ENCODE peak calls at places on chromosomes 12 and 14, in four cellular contexts. C is body of pancreas, L is HAP-1, N is H7. A is an unnamed sample. For H3K36me3, the result is how much of the 10 kb centered on the place peaks cover.

GRCh38 chr12:101919447-101919846 is 42.1 kb downstream of the DRAM1 start:
- DNase-seq in C (no peak), L (no peak), N (no peak), A (no peak)

GRCh38 chr12:6745751-6746525 is 7.0 kb downstream of the MLF2 start:
- DNase-seq in C (no peak), L (no peak), N (no peak), A (no peak)

GRCh38 chr12:76303365-76303764 is 44.9 kb downstream of the BBS10 start:
- DNase-seq in C (no peak), L (no peak), N (no peak), A (no peak)

GRCh38 chr14:21205026-21205677 is 49.3 kb upstream of the OR5AU1 start:
- DNase-seq in C (no peak), L (no peak), N (no peak), A (no peak)

GRCh38 chr12:49777341-49777740 is 36.0 kb downstream of the TMBIM6 start:
- DNase-seq in C (no peak), L (no peak), N (no peak), A (no peak)

GRCh38 chr12:132275110-132275531 is 54.3 kb downstream of the GALNT9 start:
- DNase-seq in C (no peak), L (peak), N (peak), A (no peak)

GRCh38 chr12:42953021-42953420 is 363.5 kb upstream of the PRICKLE1 start:
- DNase-seq in C (no peak), L (no peak), N (no peak), A (no peak)

GRCh38 chr12:105936496-105936895 is 202.3 kb downstream of the NUAK1 start:
- DNase-seq in C (no peak), L (no peak), N (no peak), A (no peak)

GRCh38 chr14:58133739-58134138 is 18.3 kb downstream of the ARMH4 start:
- DNase-seq in C (no peak), L (no peak), N (no peak), A (no peak)

GRCh38 chr12:70576341-70577282 is 60.6 kb downstream of the PTPRB start:
- DNase-seq in C (no peak), L (peak), N (peak), A (peak)

GRCh38 chr12:49295087-49296001 is at the start of gene PRPH:
- DNase-seq in C (no peak), L (peak), N (peak), A (no peak)

GRCh38 chr12:59973515-59973914 is 377.7 kb downstream of the SLC16A7 start:
- DNase-seq in C (no peak), L (no peak), N (no peak), A (peak)

GRCh38 chr12:69639400-69640016 is 28.8 kb upstream of the LRRC10 start:
- DNase-seq in C (peak), L (peak), N (peak), A (peak)

GRCh38 chr14:96394047-96394815 is 2.3 kb downstream of the AK7 start:
- DNase-seq in C (no peak), L (no peak), N (no peak), A (no peak)

GRCh38 chr14:68247867-68248266 is 428.3 kb downstream of the RAD51B start:
- DNase-seq in C (no peak), L (no peak), N (no peak), A (no peak)

GRCh38 chr14:81551471-81551870 is 17.8 kb upstream of the SEL1L start:
- DNase-seq in C (no peak), L (no peak), N (no peak), A (no peak)

GRCh38 chr14:103141117-103141796 is 18.0 kb downstream of the TNFAIP2 start:
- DNase-seq in C (peak), L (peak), N (peak), A (no peak)

GRCh38 chr14:28098863-28099262 is 667.7 kb upstream of the FOXG1 start:
- DNase-seq in C (no peak), L (no peak), N (no peak), A (no peak)

GRCh38 chr14:101810897-101811620 is 49.5 kb downstream of the PPP2R5C start:
- DNase-seq in C (no peak), L (no peak), N (no peak), A (no peak)

GRCh38 chr12:122422769-122423257 is 344 bp upstream of the CLIP1 start:
- DNase-seq in C (peak), L (peak), N (no peak), A (no peak)

GRCh38 chr12:28787151-28787550 is 361.9 kb upstream of the FAR2 start:
- DNase-seq in C (no peak), L (no peak), N (no peak), A (no peak)

GRCh38 chr12:76952995-76953394 is 74.2 kb upstream of the CSRP2 start:
- DNase-seq in C (no peak), L (no peak), N (peak), A (no peak)

GRCh38 chr14:33686218-33686617 is 264.7 kb downstream of the EGLN3 start:
- DNase-seq in C (no peak), L (no peak), N (no peak), A (peak)

GRCh38 chr14:94876306-94876705 is 106.4 kb upstream of the GSC start:
- DNase-seq in C (no peak), L (no peak), N (no peak), A (no peak)

GRCh38 chr12:53825246-53826081 is 73.7 kb upstream of the CISTR start:
- DNase-seq in C (no peak), L (no peak), N (no peak), A (no peak)

GRCh38 chr12:92654929-92655328 is 47.9 kb upstream of the PLEKHG7 start:
- DNase-seq in C (no peak), L (no peak), N (no peak), A (no peak)

GRCh38 chr14:66758031-66758613 is 250.2 kb downstream of the GPHN start:
- DNase-seq in C (no peak), L (no peak), N (peak), A (no peak)

GRCh38 chr12:104713444-104713843 is 244.6 kb downstream of the SLC41A2 start:
- DNase-seq in C (no peak), L (no peak), N (peak), A (no peak)

GRCh38 chr14:103508930-103509329 is 13.7 kb downstream of the CKB start:
- DNase-seq in C (no peak), L (no peak), N (no peak), A (no peak)

GRCh38 chr12:56087220-56087619 is 7.3 kb downstream of the ERBB3 start:
- DNase-seq in C (peak), L (no peak), N (peak), A (no peak)

GRCh38 chr12:105330938-105331804 is 680 bp downstream of the C12orf75 start:
- DNase-seq in C (peak), L (peak), N (peak), A (no peak)

GRCh38 chr12:51601241-51601640 is 10.2 kb downstream of the SCN8A start:
- DNase-seq in C (no peak), L (no peak), N (no peak), A (no peak)

GRCh38 chr12:111672822-111673381 is 12.9 kb downstream of the BRAP start:
- DNase-seq in C (no peak), L (no peak), N (no peak), A (no peak)

GRCh38 chr12:116739381-116739887 is 1.3 kb downstream of the RNFT2 start:
- DNase-seq in C (no peak), L (no peak), N (no peak), A (no peak)

GRCh38 chr12:116735084-116735483 is 2.8 kb downstream of the SPRING1 start:
- DNase-seq in C (no peak), L (no peak), N (no peak), A (no peak)

GRCh38 chr12:116737774-116738657 is at the start of the genes RNFT2 and SPRING1:
- DNase-seq in C (peak), L (peak), N (peak), A (peak)

GRCh38 chr12:116735951-116736599 is 1.8 kb downstream of the SPRING1 start:
- DNase-seq in C (peak), L (peak), N (no peak), A (no peak)

DNA sequence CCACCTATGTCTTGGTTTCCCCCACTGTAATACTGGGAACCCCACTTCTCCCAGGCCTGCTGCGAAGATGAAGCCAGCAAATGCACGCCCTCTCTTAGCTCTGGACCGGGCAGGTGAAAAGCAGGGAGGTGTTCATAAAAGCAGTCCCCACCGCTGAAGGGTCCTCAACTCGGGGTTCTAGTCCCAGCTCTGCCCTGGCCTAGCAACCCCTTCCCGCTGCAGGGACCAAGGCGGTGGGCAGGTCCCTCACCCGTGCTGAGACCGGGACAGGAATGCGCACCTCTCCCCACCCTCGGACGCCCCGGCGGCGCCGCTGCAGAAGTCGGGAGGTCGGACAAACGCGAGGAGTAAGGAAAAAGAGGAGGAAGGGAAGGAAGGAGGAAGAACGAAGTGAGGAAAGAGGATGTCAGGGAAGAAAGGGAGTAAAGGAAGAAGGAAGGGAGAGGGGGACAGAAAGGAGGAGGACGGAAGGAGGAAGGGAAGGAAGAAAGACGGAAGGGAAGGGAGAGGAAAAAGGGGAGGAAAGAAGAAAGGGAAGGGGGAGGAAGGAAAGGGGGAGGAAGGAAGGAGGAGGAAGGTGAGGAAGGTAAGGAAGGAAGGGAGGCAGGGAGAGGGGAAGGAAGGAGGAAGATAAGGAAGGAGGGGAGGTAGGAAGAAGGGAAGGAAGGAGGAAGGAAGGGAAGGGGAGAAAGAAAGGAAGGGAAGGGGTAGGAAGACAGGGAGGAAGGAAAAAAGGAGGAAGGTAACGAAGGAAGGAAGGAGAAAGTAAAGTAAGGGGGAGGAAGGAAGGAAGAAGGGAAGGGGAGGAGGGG is 701 bp downstream of the SPRING1 start:
- DNase-seq in C (peak), L (peak), N (peak), A (no peak)
- H3K4me3 ChIP-seq in C (peak), L (peak), N (peak), A (peak)

DNA sequence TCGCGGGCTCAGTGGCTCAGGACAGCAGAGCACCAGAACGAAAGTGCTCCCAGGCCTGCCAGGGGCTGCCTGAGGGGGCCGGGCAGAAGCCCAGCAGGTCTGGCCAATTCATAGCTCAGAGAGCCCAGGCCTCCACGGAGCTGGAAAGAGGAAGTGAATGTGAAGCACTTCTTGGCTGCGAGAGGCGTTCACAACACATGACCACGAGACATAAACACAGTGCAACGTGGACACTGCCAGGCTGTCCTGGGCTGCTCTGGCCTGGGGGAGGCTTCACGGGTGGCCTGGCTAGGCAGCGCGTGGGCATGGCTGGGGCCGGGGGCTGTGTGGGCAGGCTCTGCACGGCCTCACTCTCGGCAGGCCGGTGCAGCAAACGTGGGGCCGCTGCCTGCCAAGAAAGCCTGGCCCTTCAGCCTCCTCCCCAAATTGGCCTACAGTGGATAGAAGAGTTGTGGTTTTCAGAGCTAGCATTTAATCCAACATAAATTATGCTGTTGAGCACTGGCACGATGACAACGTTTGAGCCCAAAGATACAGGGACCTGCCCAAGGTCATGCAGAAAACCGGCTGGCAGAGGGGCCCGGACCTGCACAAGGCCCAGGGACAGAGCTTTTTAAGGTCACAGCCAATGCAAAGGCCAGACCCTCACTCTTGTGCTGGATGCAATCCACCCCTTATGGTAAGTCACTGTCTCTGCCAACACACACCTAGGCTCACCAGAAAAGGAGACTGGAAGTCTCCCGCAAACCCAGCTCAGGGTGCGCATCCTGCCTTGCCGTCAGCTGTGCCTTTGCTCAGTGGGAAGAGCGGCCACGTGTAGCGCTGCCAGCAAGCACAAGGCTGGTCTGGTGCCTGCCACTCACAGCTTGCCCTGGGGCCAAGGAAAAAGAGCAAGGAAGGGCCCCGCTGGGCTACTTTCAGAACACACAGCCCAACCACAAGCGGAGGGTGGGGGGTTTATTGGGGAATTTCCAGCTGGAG is 8.6 kb downstream of the SLC25A29 start:
- DNase-seq in C (peak), L (no peak), N (peak), A (no peak)
- H3K36me3 ChIP-seq in C (under half), L (under half), N (under half), A (under half)

GRCh38 chr12:57516617-57517153 is 3.6 kb downstream of the DDIT3 start:
- DNase-seq in C (no peak), L (no peak), N (no peak), A (no peak)

GRCh38 chr12:57517187-57517586 is 3.1 kb downstream of the DDIT3 start:
- DNase-seq in C (no peak), L (no peak), N (no peak), A (no peak)

GRCh38 chr12:57518920-57519757 is 1.2 kb downstream of the DDIT3 start:
- DNase-seq in C (peak), L (peak), N (no peak), A (no peak)

GRCh38 chr12:57519758-57520007 is 631 bp downstream of the DDIT3 start:
- DNase-seq in C (no peak), L (no peak), N (peak), A (no peak)

DNA sequence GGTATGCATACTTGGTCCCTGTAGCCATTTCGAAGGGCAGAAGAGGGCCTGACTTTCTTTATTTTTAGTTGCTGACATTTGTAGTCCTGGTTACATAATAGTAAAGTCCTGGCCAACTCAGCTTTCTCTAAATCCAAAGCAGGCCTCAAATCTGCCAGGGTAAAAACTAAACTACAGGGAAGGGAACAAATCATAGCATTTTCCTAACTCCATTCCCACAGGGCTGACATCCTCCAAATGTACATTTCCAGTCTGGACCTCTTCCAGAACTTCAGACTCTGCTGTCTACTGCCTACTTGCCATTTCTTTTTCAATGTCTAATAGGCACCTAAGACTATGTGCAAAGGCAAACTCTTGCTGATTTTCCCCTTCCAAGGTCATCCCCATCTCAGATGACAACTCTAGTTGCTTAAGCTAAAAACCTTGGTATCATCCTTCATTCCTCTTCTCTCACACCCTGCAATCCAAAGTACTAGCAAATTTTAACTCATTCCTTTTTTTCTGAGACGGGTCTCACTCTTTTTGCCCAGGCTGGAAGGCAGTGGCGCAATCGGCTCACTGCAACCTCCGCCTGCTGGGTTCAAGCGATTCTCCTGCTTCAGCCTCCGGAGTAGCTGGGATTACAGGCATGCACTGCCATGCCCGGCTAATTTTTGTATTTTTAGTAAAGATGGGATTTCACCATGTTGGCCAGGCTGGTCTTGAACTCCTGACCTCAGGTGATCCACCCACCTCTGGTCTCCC is 2.0 kb downstream of the DDIT3 start:
- DNase-seq in C (no peak), L (no peak), N (no peak), A (no peak)
- H3K4me3 ChIP-seq in C (peak), L (peak), N (no peak), A (peak)

DNA sequence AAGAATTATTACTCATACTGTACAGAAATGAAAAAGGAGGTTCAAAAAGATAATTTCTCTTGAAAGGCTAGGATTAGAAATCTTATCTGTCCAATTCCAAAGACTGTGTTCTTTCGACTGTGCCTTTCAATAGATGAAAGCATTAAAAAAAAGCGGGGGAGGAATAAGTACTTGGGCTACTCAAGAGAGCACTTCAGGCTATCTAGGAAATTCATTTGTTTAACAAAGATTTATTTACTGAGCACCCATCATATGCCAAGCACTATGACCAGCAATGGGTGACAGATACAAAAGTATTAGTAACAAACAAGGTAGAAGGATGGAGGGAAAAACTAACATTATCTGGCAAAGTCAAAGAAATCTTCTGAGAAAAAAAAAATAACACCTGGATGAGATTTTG is 37.4 kb downstream of the SENP1 start:
- DNase-seq in C (no peak), L (no peak), N (no peak), A (no peak)
- H3K36me3 ChIP-seq in C (under half), L (half or more), N (under half), A (under half)

GRCh38 chr14:55713496-55713895 is 133.5 kb downstream of the KTN1 start:
- DNase-seq in C (no peak), L (no peak), N (no peak), A (no peak)
- H3K4me3 ChIP-seq in C (no peak), L (no peak), N (no peak), A (no peak)